ENCODE peak calls at places on chromosomes 16 and 17, in five cellular contexts. M is SJSA1, F is aorta, X is left ventricle myocardium inferior, I is colonic mucosa. C is an unnamed sample. For H3K27me3 and H3K4me1, the result is how much of the 10 kb centered on the place peaks cover.

GRCh38 chr17:72976971-72977767 is 115.3 kb downstream of the SLC39A11 start:
- DNase-seq in F (peak), M (no peak), X (peak), I (no peak), C (no peak)

GRCh38 chr17:68060336-68060735 is 24.8 kb downstream of the KPNA2 start:
- DNase-seq in M (no peak), X (no peak), F (no peak), I (no peak), C (no peak)

GRCh38 chr17:12047977-12048376 is 27.3 kb downstream of the MAP2K4 start:
- DNase-seq in I (no peak), X (no peak), F (no peak), M (peak), C (no peak)

GRCh38 chr16:1712791-1713261 is 6.8 kb downstream of the MAPK8IP3 start:
- DNase-seq in M (no peak), F (no peak), X (no peak), I (no peak), C (no peak)

GRCh38 chr17:29778936-29779811 is 150.9 kb downstream of the SSH2 start:
- DNase-seq in M (peak), I (peak), X (peak), F (peak), C (no peak)

GRCh38 chr17:6959700-6960099 is 36.1 kb upstream of the ALOX12 start:
- DNase-seq in I (no peak), M (no peak), F (no peak), X (no peak), C (no peak)

GRCh38 chr17:48123111-48123510 is 15.5 kb downstream of the SNX11 start:
- DNase-seq in M (no peak), I (no peak), F (no peak), X (no peak), C (no peak)

GRCh38 chr16:81486555-81487061 is 42.0 kb downstream of the CMIP start:
- DNase-seq in M (no peak), X (peak), I (peak), F (peak), C (no peak)

GRCh38 chr17:17552351-17553216 is 38.9 kb downstream of the PEMT start:
- DNase-seq in I (no peak), X (peak), M (no peak), F (peak), C (no peak)

GRCh38 chr16:83847371-83848225 is 39.8 kb downstream of the HSBP1 start:
- DNase-seq in X (no peak), F (no peak), M (no peak), I (no peak), C (peak)

GRCh38 chr17:77404812-77405581 is 264.2 kb downstream of the SEC14L1 start:
- DNase-seq in I (peak), F (peak), M (peak), X (peak), C (peak)

GRCh38 chr16:90020838-90021382 is 1.7 kb upstream of the DBNDD1 start:
- DNase-seq in M (no peak), X (no peak), F (no peak), I (no peak), C (no peak)

GRCh38 chr17:2692781-2693135 is 18.8 kb downstream of the CLUH start:
- DNase-seq in M (peak), I (no peak), F (no peak), X (no peak), C (no peak)

GRCh38 chr17:13600475-13601316 is 1.0 kb downstream of the HS3ST3A1 start:
- DNase-seq in M (peak), I (no peak), F (peak), X (no peak), C (no peak)

GRCh38 chr17:79986441-79987186 is 49.1 kb downstream of the TBC1D16 start:
- DNase-seq in X (no peak), I (peak), F (peak), M (peak), C (no peak)

GRCh38 chr17:80783461-80783860 is 208.2 kb upstream of the CHMP6 start:
- DNase-seq in X (no peak), I (no peak), F (no peak), M (no peak), C (no peak)

GRCh38 chr16:28923652-28924398 is 1.2 kb downstream of the RABEP2 start:
- DNase-seq in I (peak), X (no peak), M (no peak), F (no peak), C (no peak)

GRCh38 chr16:80816372-80816771 is 12.0 kb upstream of the CDYL2 start:
- DNase-seq in M (no peak), I (no peak), F (no peak), X (no peak), C (no peak)

GRCh38 chr17:64155751-64156544 is 26.0 kb upstream of the ERN1 start:
- DNase-seq in F (peak), M (no peak), I (peak), X (peak), C (no peak)

GRCh38 chr16:70520612-70521297 is 2.6 kb downstream of the COG4 start:
- DNase-seq in I (no peak), F (no peak), X (no peak), M (no peak), C (no peak)

GRCh38 chr16:47311738-47312505 is 148.9 kb downstream of the ITFG1 start:
- DNase-seq in F (no peak), X (no peak), I (no peak), M (no peak), C (peak)

GRCh38 chr17:41492771-41493170 is 3.1 kb upstream of the KRT36 start:
- DNase-seq in X (peak), M (no peak), I (peak), F (peak), C (no peak)

GRCh38 chr16:31711344-31711845 is 162.2 kb upstream of the ZNF267 start:
- DNase-seq in M (no peak), F (no peak), I (no peak), X (no peak), C (no peak)

GRCh38 chr16:84810518-84811273 is 9.1 kb upstream of the CRISPLD2 start:
- DNase-seq in F (no peak), X (no peak), I (no peak), M (no peak), C (no peak)

GRCh38 chr17:80191192-80191591 is 21.4 kb downstream of the CARD14 start:
- DNase-seq in X (no peak), M (no peak), F (no peak), I (no peak), C (no peak)

GRCh38 chr17:7313028-7313889 is 1.9 kb downstream of the GPS2 start:
- DNase-seq in I (no peak), F (no peak), M (no peak), X (no peak), C (no peak)

GRCh38 chr16:2042171-2042570 is 5.5 kb downstream of the NTHL1 start:
- DNase-seq in F (no peak), M (no peak), X (peak), I (peak), C (no peak)

GRCh38 chr17:73118876-73119485 is 26.5 kb upstream of the SLC39A11 start:
- DNase-seq in F (no peak), M (no peak), I (no peak), X (no peak), C (no peak)

GRCh38 chr16:66043326-66043725 is 323.2 kb upstream of the CDH5 start:
- DNase-seq in X (no peak), F (no peak), M (peak), I (no peak), C (no peak)

GRCh38 chr16:72554935-72555334 is 383.0 kb upstream of the PMFBP1 start:
- DNase-seq in M (no peak), X (no peak), I (no peak), F (no peak), C (peak)

GRCh38 chr17:78951967-78952551 is 26.9 kb upstream of the TIMP2 start:
- DNase-seq in F (no peak), M (peak), X (no peak), I (no peak), C (no peak)

GRCh38 chr17:60959696-60960095 is 282.0 kb downstream of the BCAS3 start:
- DNase-seq in X (no peak), I (no peak), F (no peak), M (no peak), C (no peak)

GRCh38 chr16:74309789-74310781 is 13.5 kb downstream of the PSMD7 start:
- DNase-seq in M (no peak), X (no peak), F (no peak), I (peak), C (no peak)

GRCh38 chr16:31393056-31393455 is at the start of gene ITGAD:
- DNase-seq in I (no peak), X (no peak), M (no peak), F (peak), C (no peak)

GRCh38 chr17:80319262-80319998 is 58.8 kb downstream of the RNF213 start:
- DNase-seq in M (no peak), I (no peak), F (no peak), X (no peak), C (no peak)

GRCh38 chr16:58121132-58121531 is 8.0 kb downstream of the CFAP20 start:
- DNase-seq in X (no peak), M (no peak), F (no peak), I (peak), C (peak)

GRCh38 chr17:32671891-32672290 is 185.1 kb downstream of the CDK5R1 start:
- DNase-seq in F (peak), I (peak), X (peak), M (no peak), C (no peak)

GRCh38 chr17:62062313-62062712 is 2.8 kb downstream of the MED13 start:
- DNase-seq in I (no peak), F (no peak), M (no peak), X (no peak), C (peak)

DNA sequence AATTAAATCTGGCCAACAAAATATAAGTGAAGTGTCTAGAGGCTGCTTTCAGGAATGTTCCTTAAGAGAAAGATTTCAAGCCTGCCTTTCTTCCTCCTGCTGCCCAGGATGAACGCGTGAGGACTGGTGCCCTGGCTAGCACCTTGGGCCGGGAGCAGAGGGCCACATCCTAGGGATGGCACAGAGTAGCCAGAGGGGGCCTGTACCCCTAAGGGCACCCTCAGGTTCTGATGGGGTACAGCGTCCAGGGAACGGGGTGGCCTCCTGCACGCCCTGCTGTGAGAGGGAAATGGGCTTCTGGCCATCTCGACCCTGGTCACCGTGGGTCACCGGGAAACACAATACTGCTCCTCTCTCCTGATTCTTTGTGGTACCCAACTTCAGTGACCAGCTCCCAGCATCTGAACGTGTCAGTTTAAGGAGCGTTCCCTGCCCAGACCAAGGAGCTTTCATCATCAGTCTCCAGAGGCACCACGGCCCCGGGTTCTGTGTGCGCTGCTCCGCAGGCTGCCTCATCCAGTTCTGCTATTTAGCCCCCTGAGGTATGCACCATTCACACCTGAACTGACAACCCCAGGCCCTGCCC is 40.3 kb downstream of the MAP1LC3B start:
- DNase-seq in F (no peak), X (no peak), M (no peak), I (no peak), C (no peak)
- H3K27ac ChIP-seq in F (no peak), X (peak), M (no peak), I (no peak), C (no peak)

DNA sequence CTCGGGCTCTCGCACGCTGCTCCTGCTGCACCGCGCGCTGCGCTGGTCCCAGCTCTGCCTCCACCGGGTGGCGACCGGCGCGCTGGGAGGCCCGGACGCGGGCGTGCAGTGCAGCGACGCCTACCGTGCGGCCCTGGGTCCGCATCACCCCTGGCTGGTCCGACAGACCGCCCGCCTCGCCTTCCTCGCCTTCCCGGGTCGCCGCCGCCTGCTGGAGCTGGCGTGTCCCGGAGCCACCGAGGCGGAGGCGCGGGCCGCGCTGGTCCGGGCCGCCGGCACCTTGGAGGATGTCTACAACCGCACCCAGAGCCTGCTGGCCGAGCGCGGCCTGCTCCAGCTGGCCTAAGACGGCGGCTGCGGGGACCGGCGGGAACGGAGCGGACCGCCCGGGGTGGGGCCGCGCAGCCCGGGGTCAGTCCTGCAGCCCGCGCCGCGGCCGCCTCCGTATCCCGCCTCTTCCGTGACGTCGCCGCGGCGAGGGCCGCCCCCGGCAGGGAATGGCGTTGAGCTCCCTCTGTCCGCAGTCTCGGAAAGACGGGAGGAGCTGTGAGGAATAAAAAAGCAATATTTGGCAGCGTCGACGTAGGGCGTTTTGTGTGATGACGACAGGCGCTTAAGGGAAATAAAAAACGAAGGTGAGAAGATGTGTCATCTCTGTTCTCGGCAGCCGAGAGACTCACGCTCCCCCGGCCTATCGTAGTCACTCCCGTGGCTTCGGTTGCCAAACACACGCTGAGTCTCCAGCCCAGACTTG is 1.4 kb downstream of the GLTPD2 start:
- DNase-seq in X (peak), M (peak), F (peak), I (peak), C (peak)
- H3K27me3 ChIP-seq in X (under half), M (under half), F (under half), I (under half), C (under half)

GRCh38 chr16:17389392-17389791 is 81.4 kb downstream of the XYLT1 start:
- DNase-seq in I (no peak), X (no peak), F (no peak), M (no peak), C (peak)
- H3K4me1 ChIP-seq in I (under half), X (under half), F (under half), M (under half), C (under half)

GRCh38 chr17:42660692-42661345 is 1.7 kb downstream of the TUBG2 start:
- DNase-seq in X (no peak), M (no peak), I (peak), F (no peak), C (peak)
- H3K27ac ChIP-seq in X (peak), M (no peak), I (no peak), F (no peak), C (no peak)